ENCODE peak calls at places on chromosomes 12 and 14, in four cellular contexts. I is fibroblast of lung, Q is neural progenitor cell, E is neuronal stem cell. B is an unnamed sample. For H3K9me3, the result is how much of the 10 kb centered on the place peaks cover.

GRCh38 chr12:118429703-118430383 is 53.5 kb downstream of the SUDS3 start:
- DNase-seq in I (no peak), Q (no peak), E (no peak), B (no peak)

GRCh38 chr14:65421201-65421981 is 8.9 kb downstream of the FUT8 start:
- DNase-seq in I (peak), Q (peak), E (no peak), B (no peak)

GRCh38 chr14:98953544-98954346 is 318.3 kb downstream of the BCL11B start:
- DNase-seq in I (peak), Q (no peak), E (no peak), B (no peak)

GRCh38 chr14:93239869-93240677 is 33.0 kb downstream of the UBR7 start:
- DNase-seq in I (peak), Q (no peak), E (no peak), B (no peak)

GRCh38 chr12:91072931-91073330 is 15.1 kb upstream of the KERA start:
- DNase-seq in I (peak), Q (no peak), E (no peak), B (no peak)

GRCh38 chr12:104049278-104050257 is at the start of gene GLT8D2:
- DNase-seq in I (peak), Q (peak), E (peak), B (no peak)

GRCh38 chr12:49288412-49288853 is 6.5 kb upstream of the PRPH start:
- DNase-seq in I (no peak), Q (peak), E (no peak), B (no peak)

GRCh38 chr14:68952544-68953535 is 26.3 kb downstream of the ACTN1 start:
- DNase-seq in I (peak), Q (no peak), E (no peak), B (no peak)

GRCh38 chr12:100661300-100661951 is 87.9 kb downstream of the GAS2L3 start:
- DNase-seq in I (peak), Q (no peak), E (no peak), B (no peak)

GRCh38 chr14:60839057-60839456 is 104.5 kb downstream of the MNAT1 start:
- DNase-seq in I (no peak), Q (no peak), E (no peak), B (no peak)

GRCh38 chr12:67394600-67394999 is 125.4 kb downstream of the CAND1 start:
- DNase-seq in I (peak), Q (peak), E (no peak), B (no peak)

GRCh38 chr14:73850940-73851339 is 691 bp upstream of the PTGR2 start:
- DNase-seq in I (peak), Q (peak), E (no peak), B (no peak)

GRCh38 chr12:131113562-131113961 is 159.9 kb downstream of the ADGRD1 start:
- DNase-seq in I (no peak), Q (no peak), E (no peak), B (no peak)

GRCh38 chr12:91319071-91319760 is 136.6 kb upstream of the DCN start:
- DNase-seq in I (no peak), Q (no peak), E (no peak), B (no peak)

GRCh38 chr12:19369691-19370148 is 69.6 kb upstream of the AEBP2 start:
- DNase-seq in I (no peak), Q (no peak), E (no peak), B (no peak)

GRCh38 chr14:38316922-38317321 is 61.0 kb upstream of the CLEC14A start:
- DNase-seq in I (no peak), Q (no peak), E (no peak), B (no peak)

GRCh38 chr12:119693006-119693405 is 25.1 kb downstream of the PRKAB1 start:
- DNase-seq in I (peak), Q (no peak), E (no peak), B (no peak)

GRCh38 chr14:57982802-57983201 is 116.9 kb upstream of the SLC35F4 start:
- DNase-seq in I (peak), Q (peak), E (no peak), B (no peak)

GRCh38 chr12:111320233-111321050 is 48.5 kb downstream of the PHETA1 start:
- DNase-seq in I (no peak), Q (no peak), E (no peak), B (no peak)

GRCh38 chr12:30794020-30794419 is 39.3 kb upstream of the CAPRIN2 start:
- DNase-seq in I (no peak), Q (no peak), E (no peak), B (no peak)

GRCh38 chr14:91119556-91120311 is 5.9 kb downstream of the DGLUCY start:
- DNase-seq in I (peak), Q (no peak), E (no peak), B (peak)

GRCh38 chr14:54219281-54220121 is 177.3 kb upstream of the CDKN3 start:
- DNase-seq in I (no peak), Q (peak), E (no peak), B (no peak)

GRCh38 chr12:50212071-50212467 is 44.9 kb upstream of the CERS5 start:
- DNase-seq in I (no peak), Q (no peak), E (no peak), B (no peak)

GRCh38 chr12:62006076-62006732 is 254.0 kb upstream of the USP15 start:
- DNase-seq in I (peak), Q (peak), E (peak), B (no peak)

GRCh38 chr12:24895612-24896011 is 53.3 kb downstream of the BCAT1 start:
- DNase-seq in I (peak), Q (no peak), E (no peak), B (no peak)

DNA sequence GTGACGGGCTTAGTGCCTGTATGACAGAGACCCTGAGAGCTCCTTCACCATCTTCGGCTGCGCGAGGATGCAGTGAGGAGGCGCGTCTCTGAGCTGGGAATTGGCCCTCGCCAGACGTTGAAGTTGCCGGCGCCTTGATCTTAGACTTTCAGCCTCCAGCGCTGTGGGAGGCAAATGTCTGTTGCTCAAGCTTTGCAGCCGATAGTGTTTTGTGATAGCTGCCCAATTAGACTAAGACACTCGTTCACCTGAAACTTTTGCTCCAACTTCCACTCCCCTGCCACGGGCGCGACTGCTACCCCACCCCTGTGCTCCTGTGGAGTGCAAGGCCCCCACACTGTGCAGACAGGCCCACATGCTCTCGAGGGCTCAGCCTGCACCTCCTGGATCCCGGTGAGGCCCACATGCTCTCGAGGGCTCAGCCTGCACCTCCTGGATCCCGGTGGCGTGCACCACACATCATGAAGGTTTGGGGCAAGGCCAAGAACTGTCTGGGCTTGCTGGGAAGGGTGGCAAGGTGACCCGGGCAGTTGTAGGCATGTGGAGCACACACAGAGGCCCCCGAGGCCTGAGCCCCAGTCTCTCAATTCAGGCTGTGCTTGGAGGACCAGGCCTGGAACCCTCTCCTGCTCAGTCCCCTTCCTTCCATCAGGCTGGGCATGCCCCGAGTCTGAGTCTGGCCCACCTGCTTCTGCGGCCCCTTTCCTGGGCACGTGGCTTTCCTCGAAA is 324.6 kb downstream of the TMEM121 start:
- DNase-seq in I (no peak), Q (no peak), E (no peak), B (no peak)
- H3K9me3 ChIP-seq in I (under half), Q (under half), E (half or more), B (under half)

GRCh38 chr12:6332459-6332858 is 9.4 kb downstream of the TNFRSF1A start:
- DNase-seq in I (peak), Q (no peak), E (no peak), B (no peak)
- H3K4me2 ChIP-seq in I (no peak), Q (no peak), E (no peak), B (no peak)

GRCh38 chr12:132458441-132459225 is 31.3 kb upstream of the FBRSL1 start:
- DNase-seq in I (no peak), Q (no peak), E (no peak), B (no peak)

GRCh38 chr12:132460571-132460970 is 29.4 kb upstream of the FBRSL1 start:
- DNase-seq in I (no peak), Q (no peak), E (no peak), B (no peak)

GRCh38 chr12:132456944-132457495 is 32.9 kb upstream of the FBRSL1 start:
- DNase-seq in I (no peak), Q (peak), E (no peak), B (no peak)

GRCh38 chr12:132461526-132461925 is 28.4 kb upstream of the FBRSL1 start:
- DNase-seq in I (peak), Q (no peak), E (no peak), B (no peak)

GRCh38 chr12:132459270-132459669 is 30.7 kb upstream of the FBRSL1 start:
- DNase-seq in I (no peak), Q (no peak), E (no peak), B (no peak)
- H3K9me3 ChIP-seq in I (under half), Q (under half), E (under half), B (under half)

DNA sequence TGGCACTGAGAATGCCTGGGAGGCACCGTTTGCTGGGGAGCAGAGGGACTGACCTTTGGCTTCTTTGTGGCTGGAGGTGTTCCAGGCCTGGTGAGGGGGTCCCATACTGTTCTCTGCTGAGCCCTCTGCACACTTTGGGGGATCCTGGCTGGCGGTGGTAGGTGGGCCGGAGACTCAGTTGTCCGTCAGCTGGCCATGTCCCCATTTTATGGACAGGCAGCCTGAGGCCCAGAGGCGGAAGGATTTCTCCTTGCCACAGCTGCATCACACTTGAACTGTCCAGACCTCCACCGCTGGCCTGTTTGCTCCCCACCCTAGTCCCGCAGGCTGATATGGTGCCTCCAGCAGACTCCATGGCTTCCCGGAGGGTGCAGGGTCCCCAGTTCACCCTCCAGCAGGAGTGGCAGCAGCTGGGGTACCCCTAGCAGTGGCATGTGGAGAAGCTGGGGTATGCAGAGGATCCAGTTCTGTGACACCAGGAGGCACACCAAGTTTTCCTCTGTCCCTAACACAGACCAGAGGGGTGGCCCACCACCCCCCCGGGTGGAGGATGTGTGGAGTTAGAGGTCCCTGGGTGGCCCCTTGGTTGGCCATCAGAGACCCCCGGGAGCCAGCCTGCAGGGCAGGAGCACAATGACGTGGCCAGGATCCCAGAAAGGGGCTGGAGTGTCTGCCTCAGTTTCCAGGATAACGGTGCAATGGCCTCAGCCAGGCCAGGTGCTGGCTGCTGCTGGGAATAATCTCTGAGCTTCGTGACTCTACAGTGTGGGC is 14.8 kb downstream of the SLC25A29 start:
- DNase-seq in I (no peak), Q (no peak), E (no peak), B (no peak)
- H3K4me2 ChIP-seq in I (no peak), Q (no peak), E (no peak), B (no peak)

GRCh38 chr12:693937-694533 is 30.8 kb upstream of the NINJ2 start:
- DNase-seq in I (no peak), Q (no peak), E (no peak), B (no peak)
- H3K9me3 ChIP-seq in I (under half), Q (under half), E (under half), B (under half)